ENCODE peak calls at places on chromosomes 3 and 15, in seven cellular contexts. L, D, A, Y, M, E and B are unnamed samples.

GRCh38 chr3:69143605-69144004 is 21.2 kb upstream of the LMOD3 start:
- DNase-seq in L (no peak), D (no peak), A (no peak), Y (no peak), M (no peak), E (peak), B (peak)

GRCh38 chr15:101386967-101387366 is 91.9 kb upstream of the SNRPA1 start:
- DNase-seq in L (no peak), D (no peak), A (no peak), Y (no peak), M (no peak), E (no peak), B (no peak)

GRCh38 chr3:156762631-156763185 is 63.4 kb upstream of the LEKR1 start:
- DNase-seq in L (no peak), D (peak), A (no peak), Y (no peak), M (no peak), E (peak), B (no peak)

GRCh38 chr3:122415104-122415744 is 638 bp downstream of the WDR5B start:
- DNase-seq in L (peak), D (peak), A (peak), Y (no peak), M (peak), E (peak), B (peak)

GRCh38 chr3:123105201-123106189 is 38.7 kb downstream of the PDIA5 start:
- DNase-seq in L (no peak), D (no peak), A (no peak), Y (no peak), M (no peak), E (no peak), B (no peak)

GRCh38 chr3:1499694-1500093 is 406.9 kb downstream of the CNTN6 start:
- DNase-seq in L (no peak), D (no peak), A (no peak), Y (no peak), M (no peak), E (no peak), B (no peak)

GRCh38 chr3:140167600-140168281 is 232.8 kb downstream of the CLSTN2 start:
- DNase-seq in L (no peak), D (no peak), A (no peak), Y (no peak), M (no peak), E (no peak), B (no peak)

GRCh38 chr15:40437754-40438687 is 2.7 kb upstream of the BAHD1 start:
- DNase-seq in L (peak), D (no peak), A (no peak), Y (no peak), M (no peak), E (no peak), B (no peak)

GRCh38 chr15:82064824-82065223 is 19.0 kb upstream of the MEX3B start:
- DNase-seq in L (no peak), D (peak), A (no peak), Y (no peak), M (no peak), E (peak), B (no peak)

GRCh38 chr3:135911106-135911505 is 54.4 kb upstream of the PPP2R3A start:
- DNase-seq in L (no peak), D (no peak), A (no peak), Y (no peak), M (no peak), E (peak), B (no peak)

GRCh38 chr15:25859838-25860645 is 3.1 kb downstream of the ATP10A start:
- DNase-seq in L (no peak), D (no peak), A (peak), Y (peak), M (no peak), E (no peak), B (no peak)

GRCh38 chr3:190378240-190378891 is 9.6 kb upstream of the CLDN16 start:
- DNase-seq in L (no peak), D (peak), A (no peak), Y (no peak), M (no peak), E (peak), B (no peak)

GRCh38 chr15:26772588-26773484 is at the start of gene GABRB3:
- DNase-seq in L (peak), D (no peak), A (no peak), Y (no peak), M (peak), E (no peak), B (peak)

GRCh38 chr15:57485869-57486268 is 105.8 kb upstream of the MYZAP start:
- DNase-seq in L (no peak), D (peak), A (no peak), Y (no peak), M (no peak), E (peak), B (peak)

DNA sequence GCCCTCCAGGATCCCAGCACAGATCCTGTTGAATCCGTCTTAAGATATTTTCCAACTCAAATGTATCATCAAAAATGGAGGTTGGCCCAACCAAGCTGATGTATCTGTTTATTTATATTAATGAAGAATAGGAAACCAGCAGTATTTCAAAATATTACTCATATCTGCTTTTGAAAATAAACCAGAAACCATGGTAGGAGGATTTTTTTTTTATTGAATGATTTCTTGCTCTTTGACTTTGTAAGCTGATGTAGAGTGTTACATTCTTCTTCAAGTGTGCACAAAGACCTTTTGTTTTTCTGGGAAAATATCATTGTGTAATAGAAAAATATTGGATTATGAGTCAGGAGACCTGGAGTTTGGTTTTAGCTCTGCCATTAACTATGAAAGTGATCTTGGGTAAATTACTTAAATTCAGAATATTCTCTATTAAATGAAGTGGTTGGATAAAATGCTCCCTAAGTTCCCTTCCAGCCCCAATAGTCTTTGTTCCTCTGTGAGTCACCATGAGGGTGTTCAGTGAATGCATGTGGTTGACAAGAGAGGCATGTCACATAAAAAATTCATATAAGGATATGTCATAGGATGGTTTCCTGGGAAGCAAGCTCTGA is 221.3 kb upstream of the GAP43 start:
- DNase-seq in L (no peak), D (peak), A (no peak), Y (no peak), M (no peak), E (peak), B (no peak)
- H3K4me3 ChIP-seq in L (no peak), D (no peak), A (no peak), Y (no peak), M (no peak), E (no peak), B (no peak)

GRCh38 chr15:84839714-84840113 is 22.6 kb downstream of the ALPK3 start:
- DNase-seq in L (peak), D (no peak), A (no peak), Y (no peak), M (no peak), E (no peak), B (no peak)
- H3K27ac ChIP-seq in L (no peak), D (no peak), A (no peak), Y (peak), M (no peak), E (no peak), B (peak)

DNA sequence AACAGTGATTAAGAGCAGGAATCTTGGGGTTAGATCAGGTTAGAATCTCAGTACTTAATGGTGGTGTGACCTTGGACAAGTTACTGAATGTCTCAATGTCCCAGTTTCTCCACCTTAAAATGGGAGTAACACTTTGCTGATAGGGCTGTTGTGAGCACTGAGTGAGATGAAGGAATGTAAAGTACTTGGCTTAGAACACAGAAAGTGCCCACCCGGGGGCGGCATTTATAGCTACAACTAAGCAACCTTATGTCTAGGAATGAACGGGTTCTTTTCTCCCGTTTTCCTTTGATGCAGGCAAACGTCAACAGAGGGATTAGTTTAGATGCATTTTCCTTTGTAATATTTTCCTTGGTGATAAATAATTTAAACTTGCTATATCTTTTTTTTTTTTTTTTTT is 176.6 kb downstream of the USP13 start:
- DNase-seq in L (no peak), D (no peak), A (no peak), Y (no peak), M (no peak), E (no peak), B (no peak)
- H3K4me3 ChIP-seq in L (no peak), D (no peak), A (no peak), Y (no peak), M (no peak), E (no peak), B (no peak)

GRCh38 chr3:172074578-172074977 is 35.2 kb downstream of the FNDC3B start:
- DNase-seq in L (no peak), D (no peak), A (no peak), Y (no peak), M (no peak), E (no peak), B (peak)
- H3K27ac ChIP-seq in L (no peak), D (no peak), A (no peak), Y (peak), M (peak), E (no peak), B (no peak)

GRCh38 chr3:11567516-11568467 is 75.9 kb downstream of the VGLL4 start:
- DNase-seq in L (no peak), D (peak), A (no peak), Y (peak), M (no peak), E (peak), B (no peak)
- H3K4me3 ChIP-seq in L (no peak), D (peak), A (no peak), Y (peak), M (no peak), E (peak), B (no peak)